ENCODE peak calls at places on chromosomes 6 and 20, in five cellular contexts. W, D, M, T and N are unnamed samples.

GRCh38 chr6:57265755-57266221 is 43.7 kb upstream of the RAB23 start:
- DNase-seq in M (no peak), D (no peak), W (peak), T (no peak), N (no peak)

GRCh38 chr6:66145867-66146266 is 438.8 kb upstream of the EYS start:
- DNase-seq in T (no peak), M (no peak), W (no peak), D (no peak), N (no peak)

GRCh38 chr6:6333498-6333897 is 13.0 kb upstream of the F13A1 start:
- DNase-seq in T (no peak), W (peak), D (no peak), M (no peak), N (no peak)

GRCh38 chr20:15814360-15814759 is 758.9 kb downstream of the KIF16B start:
- DNase-seq in T (no peak), M (no peak), D (no peak), W (no peak), N (no peak)

GRCh38 chr6:498795-499231 is 107.3 kb downstream of the IRF4 start:
- DNase-seq in T (no peak), M (no peak), D (no peak), W (no peak), N (no peak)

GRCh38 chr6:11042750-11043551 is 1.2 kb downstream of the ELOVL2 start:
- DNase-seq in W (peak), T (no peak), D (no peak), M (no peak), N (no peak)

GRCh38 chr6:159043986-159044385 is 805 bp downstream of the TAGAP start:
- DNase-seq in W (no peak), M (no peak), D (no peak), T (no peak), N (peak)

GRCh38 chr6:42279966-42280629 is 62.4 kb upstream of the MRPS10 start:
- DNase-seq in D (no peak), M (no peak), W (peak), T (no peak), N (no peak)

DNA sequence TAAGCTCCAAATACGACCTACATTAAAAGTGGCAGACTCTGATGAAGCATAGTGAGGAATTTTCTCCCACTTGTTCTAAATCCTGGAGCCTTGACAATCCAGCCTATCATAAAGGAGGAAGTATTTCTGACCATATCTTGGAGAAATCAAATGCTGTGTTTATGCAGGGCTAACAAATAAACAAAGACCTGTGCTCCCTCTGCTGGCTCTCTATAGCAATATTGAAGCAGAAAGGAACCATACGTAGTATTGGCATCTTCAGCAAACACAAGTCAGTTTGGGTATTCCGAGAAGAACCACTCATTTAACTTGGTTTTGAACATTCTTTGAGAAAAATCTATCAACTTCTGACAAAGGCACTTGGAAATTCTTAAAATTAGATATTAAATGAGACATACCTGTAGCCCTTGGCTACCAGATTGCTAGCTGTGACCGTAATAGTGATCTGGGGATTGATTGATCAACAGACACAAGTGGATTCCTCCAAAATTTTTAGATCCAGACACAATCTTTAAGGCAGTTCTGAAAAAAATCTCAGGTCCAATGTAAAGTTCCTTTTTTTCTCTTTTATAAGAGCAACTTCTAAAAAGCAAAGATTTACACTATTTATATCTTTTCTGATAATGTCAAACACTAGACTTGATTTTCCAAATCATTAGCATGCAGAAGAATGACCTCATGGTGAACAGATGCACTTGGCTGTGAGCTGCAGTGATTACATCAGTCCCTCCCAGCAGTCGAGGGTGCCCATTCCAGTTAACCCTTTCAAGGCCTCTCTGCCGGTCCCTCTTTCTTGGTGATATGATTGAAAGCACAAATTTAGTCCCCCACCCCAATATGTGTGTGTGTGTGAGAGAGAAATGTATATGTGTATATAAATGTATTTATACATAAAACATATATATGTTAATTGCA is 40.2 kb downstream of the INSM1 start:
- DNase-seq in D (no peak), M (no peak), T (peak), W (peak), N (no peak)
- TF ChIP-seq CTCF in D (no peak), M (peak), T (peak), W (peak), N (peak)

GRCh38 chr6:132934496-132934895 is 120.1 kb downstream of the RPS12 start:
- DNase-seq in W (peak), M (no peak), T (no peak), D (no peak), N (no peak)

GRCh38 chr6:132936641-132937040 is 122.3 kb downstream of the RPS12 start:
- DNase-seq in W (no peak), T (no peak), D (no peak), M (no peak), N (no peak)

GRCh38 chr6:132933085-132933484 is 118.7 kb downstream of the RPS12 start:
- DNase-seq in M (no peak), W (peak), D (no peak), T (no peak), N (no peak)

GRCh38 chr6:132932566-132932965 is 118.2 kb downstream of the RPS12 start:
- DNase-seq in W (no peak), M (no peak), T (no peak), D (no peak), N (no peak)

GRCh38 chr6:132937466-132937906 is 123.1 kb downstream of the RPS12 start:
- DNase-seq in T (peak), W (peak), M (peak), D (no peak), N (no peak)
- TF ChIP-seq CTCF in T (peak), W (peak), M (peak), D (peak), N (peak)

GRCh38 chr20:44730441-44730840 is 15.2 kb upstream of the KCNK15 start:
- DNase-seq in D (no peak), W (peak), T (peak), M (no peak), N (no peak)

GRCh38 chr20:44728835-44729342 is 13.7 kb downstream of the CCN5 start:
- DNase-seq in T (peak), M (no peak), D (no peak), W (peak), N (no peak)

GRCh38 chr20:44733341-44734069 is 12.2 kb upstream of the KCNK15 start:
- DNase-seq in T (peak), M (peak), W (peak), D (no peak), N (no peak)

GRCh38 chr20:44732327-44732726 is 13.3 kb upstream of the KCNK15 start:
- DNase-seq in T (no peak), D (no peak), W (peak), M (no peak), N (no peak)

DNA sequence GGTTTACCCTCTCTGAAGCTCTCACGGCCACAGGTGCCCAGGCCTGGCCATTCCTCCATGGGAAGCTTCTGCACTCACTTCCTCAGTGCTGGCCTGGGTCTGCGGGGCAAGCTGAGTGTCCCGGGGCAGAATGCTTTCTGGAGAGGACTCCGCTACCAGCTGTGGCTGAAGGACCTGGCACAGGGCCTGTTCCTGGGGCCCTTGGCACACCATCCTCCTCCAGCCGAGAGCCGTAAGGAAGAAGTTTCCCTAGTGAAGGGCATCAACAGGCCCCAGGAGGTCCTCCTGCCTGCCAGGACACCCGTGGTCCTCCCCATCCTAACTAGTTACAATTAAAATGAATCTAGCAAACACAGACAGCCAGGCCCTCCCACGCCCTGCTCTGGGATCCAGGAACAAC is 14.0 kb upstream of the KCNK15 start:
- DNase-seq in M (no peak), D (no peak), T (no peak), W (no peak), N (no peak)
- TF ChIP-seq CTCF in M (no peak), D (no peak), T (no peak), W (no peak), N (no peak)

GRCh38 chr6:24357336-24358218 is at the start of gene DCDC2:
- DNase-seq in D (peak), M (peak), T (peak), W (peak), N (peak)
- TF ChIP-seq CTCF in D (no peak), M (no peak), T (peak), W (no peak), N (no peak)

GRCh38 chr6:91534614-91535013 is 947.7 kb upstream of the MAP3K7 start:
- DNase-seq in M (no peak), D (no peak), W (no peak), T (no peak), N (no peak)
- TF ChIP-seq CTCF in M (peak), D (no peak), W (no peak), T (no peak), N (peak)

DNA sequence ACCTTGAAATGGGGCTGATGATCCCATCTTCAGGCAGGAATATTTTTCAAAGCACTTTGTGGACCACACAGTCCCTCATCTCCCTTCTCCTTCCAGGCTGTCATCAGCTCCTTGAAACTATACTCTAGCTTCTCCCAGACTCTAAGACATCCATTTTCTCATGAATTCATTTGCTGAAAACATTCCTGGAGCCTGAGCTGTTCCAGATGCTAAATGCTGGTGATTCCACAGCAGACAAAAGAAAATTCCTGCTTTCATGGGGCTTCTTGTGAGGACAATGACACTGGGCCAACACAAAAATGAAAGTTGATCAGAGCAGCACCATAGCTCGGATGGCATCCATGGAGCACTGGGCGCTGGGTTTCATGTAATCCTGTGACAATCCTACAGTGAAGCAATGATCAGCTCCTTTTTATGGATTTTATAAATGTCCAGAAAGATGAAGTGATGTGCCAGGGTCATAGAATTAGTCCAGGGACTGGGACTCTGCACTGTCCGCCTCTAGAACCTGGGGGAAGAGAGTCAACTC is 47.4 kb upstream of the STX16 start:
- DNase-seq in T (no peak), D (no peak), M (no peak), W (peak), N (no peak)
- TF ChIP-seq CTCF in T (no peak), D (no peak), M (no peak), W (no peak), N (no peak)

DNA sequence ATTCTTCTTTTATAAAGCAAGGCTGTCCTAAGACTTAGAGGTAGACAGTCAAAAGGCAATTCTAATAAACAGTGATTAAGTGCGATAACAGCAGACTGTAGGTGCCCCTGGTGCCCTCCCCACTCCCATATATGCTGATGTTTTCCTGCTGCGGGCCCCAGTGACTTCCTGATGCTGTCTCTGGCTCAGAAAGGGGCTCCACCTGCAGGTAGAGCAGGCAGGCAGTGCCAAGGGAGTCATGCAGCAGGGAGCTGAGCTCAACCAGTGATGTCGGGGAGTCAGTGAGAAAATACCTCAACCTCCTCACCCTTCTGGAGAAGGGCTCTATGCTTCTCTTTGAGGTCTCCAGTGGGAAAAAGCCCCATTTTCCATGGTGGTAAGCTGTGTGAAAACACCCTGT is 126.7 kb upstream of the SSTR4 start:
- DNase-seq in W (no peak), M (no peak), D (no peak), T (no peak), N (no peak)
- TF ChIP-seq CTCF in W (no peak), M (no peak), D (no peak), T (no peak), N (no peak)

GRCh38 chr20:61877331-61877730 is 188.3 kb downstream of the TAF4 start:
- DNase-seq in W (no peak), D (peak), T (no peak), M (no peak), N (no peak)
- TF ChIP-seq CTCF in W (no peak), D (no peak), T (no peak), M (no peak), N (no peak)